ENCODE peak calls at places on chromosomes 7 and 10, in four cellular contexts. T is fibroblast of lung, L is heart left ventricle, M is left ventricle myocardium inferior. K is an unnamed sample.

GRCh38 chr7:28181921-28182517 is 1.4 kb upstream of the JAZF1 start:
- DNase-seq in M (no peak), T (no peak), L (no peak), K (no peak)

GRCh38 chr7:43649755-43650274 is 66.9 kb downstream of the STK17A start:
- DNase-seq in M (no peak), T (peak; percentile 42), L (no peak), K (peak; percentile 44)

GRCh38 chr10:98096731-98097130 is 37.7 kb upstream of the R3HCC1L start:
- DNase-seq in L (no peak), T (no peak), M (no peak), K (no peak)

GRCh38 chr7:99409192-99409572 is 413 bp downstream of the BUD31 start:
- DNase-seq in L (no peak), T (no peak), M (no peak), K (no peak)

GRCh38 chr7:876077-876971 is at the start of gene GET4:
- DNase-seq in T (peak; percentile 96), L (peak; percentile 97), M (peak; percentile 96), K (peak; percentile 79)

GRCh38 chr7:128154519-128154918 is 86.6 kb upstream of the LEP start:
- DNase-seq in M (no peak), L (no peak), T (no peak), K (no peak)

GRCh38 chr10:97673736-97674525 is 13.1 kb downstream of the AVPI1 start:
- DNase-seq in L (no peak), M (no peak), T (peak; percentile 64), K (peak; percentile 26)

GRCh38 chr10:131855763-131856401 is 44.9 kb upstream of the PPP2R2D start:
- DNase-seq in L (peak; percentile 11), M (no peak), T (no peak), K (no peak)

GRCh38 chr10:21047511-21047910 is 150.4 kb upstream of the NEBL start:
- DNase-seq in M (no peak), L (no peak), T (peak; percentile 21), K (peak; percentile 2)

GRCh38 chr10:119849944-119850343 is 22.7 kb downstream of the MCMBP start:
- DNase-seq in L (no peak), T (no peak), M (no peak), K (no peak)

GRCh38 chr7:41035788-41036187 is 667.1 kb downstream of the INHBA start:
- DNase-seq in L (no peak), M (no peak), T (no peak), K (no peak)

GRCh38 chr10:133104076-133104965 is 16.6 kb downstream of the ADGRA1 start:
- DNase-seq in T (no peak), M (no peak), L (no peak), K (no peak)

GRCh38 chr10:87961314-87961713 is 97.9 kb downstream of the PTEN start:
- DNase-seq in M (no peak), L (no peak), T (peak; percentile 89), K (peak; percentile 64)

GRCh38 chr7:140249036-140249806 is 72.4 kb upstream of the KDM7A start:
- DNase-seq in M (no peak), L (no peak), T (no peak), K (no peak)

DNA sequence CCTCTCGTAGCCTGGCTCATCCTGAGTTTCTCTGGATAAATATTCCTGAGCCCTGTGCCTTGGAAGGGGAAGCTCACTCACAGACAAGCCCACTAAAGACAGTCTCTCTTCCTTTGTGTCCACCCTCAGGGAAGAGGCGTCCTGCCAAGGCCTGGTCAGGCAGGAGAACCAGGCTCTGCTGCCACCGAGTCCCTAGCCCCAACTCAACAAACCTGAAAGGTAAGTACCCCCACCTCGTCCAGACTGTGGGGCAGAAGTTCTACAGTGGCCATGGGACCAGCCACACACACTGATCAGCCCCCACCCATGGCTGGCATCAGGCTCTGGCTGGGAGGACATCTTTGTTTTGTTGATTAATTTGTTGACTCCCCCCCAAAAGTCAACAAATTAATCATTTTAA is 2.8 kb downstream of the GPR15LG start:
- DNase-seq in L (no peak), M (no peak), T (no peak), K (no peak)
- H3K4me1 ChIP-seq in L (peaks cover 6% of the 10 kb centered on the region), M (no peaks in the 10 kb centered on the region), T (no peaks in the 10 kb centered on the region), K (peaks cover 34% of the 10 kb centered on the region)

GRCh38 chr10:129474642-129475041 is 7.6 kb downstream of the MGMT start:
- DNase-seq in L (no peak), T (no peak), M (no peak), K (no peak)

GRCh38 chr10:129472696-129473555 is 5.9 kb downstream of the MGMT start:
- DNase-seq in L (no peak), M (no peak), T (no peak), K (no peak)

GRCh38 chr10:129470103-129470851 is 3.2 kb downstream of the MGMT start:
- DNase-seq in L (no peak), T (no peak), M (no peak), K (no peak)

GRCh38 chr10:129468187-129468586 is 1.1 kb downstream of the MGMT start:
- DNase-seq in L (no peak), M (no peak), T (no peak), K (no peak)

DNA sequence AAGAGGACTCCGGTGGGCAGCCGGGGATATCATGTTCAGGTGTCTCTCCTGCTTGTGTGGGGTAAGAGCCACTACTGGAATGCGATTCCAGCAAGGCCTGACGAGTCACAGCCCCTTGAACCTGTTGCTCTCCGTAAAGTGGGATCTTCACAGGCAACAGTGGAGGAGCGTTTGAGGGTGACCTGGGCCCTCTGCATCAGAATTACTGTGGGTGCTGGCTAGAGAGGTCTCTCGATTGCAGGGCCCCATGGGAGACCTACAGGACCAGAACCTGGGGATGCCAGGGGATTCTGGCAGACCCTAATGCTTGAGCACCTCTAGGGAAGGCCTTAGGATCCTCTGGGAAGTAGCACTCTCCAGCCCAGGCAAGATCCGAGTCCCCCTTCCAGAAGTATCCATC is 4.4 kb downstream of the MGMT start:
- DNase-seq in T (no peak), L (no peak), M (no peak), K (no peak)
- H3K27ac ChIP-seq in T (no peak overlapping the region), L (no peak overlapping the region), M (no peak overlapping the region), K (no peak overlapping the region)

GRCh38 chr7:47128719-47129118 is 453.2 kb downstream of the TNS3 start:
- DNase-seq in M (no peak), T (no peak), L (no peak), K (no peak)
- H3K4me1 ChIP-seq in M (peaks cover 5% of the 10 kb centered on the region), T (no peaks in the 10 kb centered on the region), L (no peaks in the 10 kb centered on the region), K (no peaks in the 10 kb centered on the region)

GRCh38 chr10:14386202-14386593 is 55.5 kb upstream of the FRMD4A start:
- DNase-seq in T (peak; percentile 97), L (no peak), M (no peak), K (peak; percentile 96)
- H3K27ac ChIP-seq in T (peak overlapping the region; percentile 33), L (no peak overlapping the region), M (no peak overlapping the region), K (no peak overlapping the region)

DNA sequence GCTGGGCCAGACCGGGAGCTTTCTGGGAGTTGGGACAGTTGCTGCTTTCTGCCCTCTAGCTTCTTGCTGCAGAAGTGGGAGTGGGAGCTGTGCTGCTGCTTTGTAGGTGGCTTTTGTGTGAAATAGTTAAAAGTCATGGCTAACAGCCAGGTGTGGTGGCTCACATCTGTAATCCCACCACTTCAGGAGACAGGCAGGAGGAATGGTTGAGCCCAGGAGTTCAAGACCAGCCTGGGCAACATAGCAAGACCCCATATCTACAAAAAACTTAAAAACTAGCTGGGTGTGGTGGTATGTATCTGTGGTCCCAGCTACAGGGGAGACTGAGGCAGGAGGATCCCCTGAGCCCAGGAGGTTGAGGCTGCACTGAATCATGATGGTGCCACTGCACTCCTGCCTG is 13.7 kb downstream of the TACR2 start:
- DNase-seq in T (no peak), M (no peak), L (no peak), K (no peak)
- H3K4me1 ChIP-seq in T (peaks cover 17% of the 10 kb centered on the region), M (peaks cover 65% of the 10 kb centered on the region), L (peaks cover 61% of the 10 kb centered on the region), K (peaks cover 5% of the 10 kb centered on the region)

GRCh38 chr7:47515305-47515834 is 66.5 kb downstream of the TNS3 start:
- DNase-seq in M (no peak), T (no peak), L (no peak), K (no peak)

GRCh38 chr7:47514818-47515217 is 67.1 kb downstream of the TNS3 start:
- DNase-seq in M (no peak), T (peak; percentile 57), L (no peak), K (no peak)

GRCh38 chr7:47512481-47513176 is 69.3 kb downstream of the TNS3 start:
- DNase-seq in M (no peak), T (no peak), L (no peak), K (no peak)

GRCh38 chr7:47514367-47514766 is 67.5 kb downstream of the TNS3 start:
- DNase-seq in T (no peak), L (no peak), M (no peak), K (no peak)

GRCh38 chr7:47513741-47514241 is 68.1 kb downstream of the TNS3 start:
- DNase-seq in T (peak; percentile 93), M (no peak), L (no peak), K (no peak)
- H3K27ac ChIP-seq in T (peak overlapping the region; percentile 50), M (peak overlapping the region; percentile 66), L (peak overlapping the region; percentile 23), K (no peak overlapping the region)